ENCODE peak calls at places on chromosome 1, in six cellular contexts. Z is CD8-positive, alpha-beta T cell; F is HEK293T; E is aorta; R is stimulated activated CD8-positive, alpha-beta memory T cell treated with anti-CD3 and anti-CD28 coated beads, Interleukin-15, amount 100 ng/mL, for 24 hours; P is NCI-H1417. M is an unnamed sample.

GRCh38 chr1:15489052-15489736 is 13.3 kb downstream of the CELA2B start:
- DNase-seq in R (no peak), F (no peak), Z (no peak), E (no peak), P (peak; percentile 60), M (no peak)

GRCh38 chr1:222546091-222546490 is 1.8 kb downstream of the HHIPL2 start:
- DNase-seq in R (no peak), P (no peak), E (no peak), F (no peak), Z (no peak), M (no peak)

GRCh38 chr1:184504012-184504694 is 117.3 kb downstream of the C1orf21 start:
- DNase-seq in P (no peak), Z (no peak), E (no peak), R (no peak), F (no peak), M (no peak)

GRCh38 chr1:228407118-228408040 is 744 bp upstream of the TRIM11 start:
- DNase-seq in F (no peak), R (no peak), P (no peak), Z (no peak), E (no peak), M (no peak)

GRCh38 chr1:63690966-63691365 is 82.9 kb upstream of the ROR1 start:
- DNase-seq in R (no peak), Z (no peak), F (no peak), P (no peak), E (no peak), M (no peak)

GRCh38 chr1:6909857-6910256 is 124.6 kb downstream of the CAMTA1 start:
- DNase-seq in F (no peak), R (no peak), P (no peak), E (no peak), Z (no peak), M (no peak)

GRCh38 chr1:113811353-113811887 is 856 bp downstream of the RSBN1 start:
- DNase-seq in R (peak; percentile 17), P (peak; percentile 33), F (peak; percentile 10), Z (no peak), E (peak; percentile 88), M (peak; percentile 54)

GRCh38 chr1:18996548-18997177 is 40.2 kb upstream of the IFFO2 start:
- DNase-seq in P (no peak), Z (no peak), E (no peak), F (no peak), R (no peak), M (no peak)

GRCh38 chr1:5909576-5910275 is 82.5 kb downstream of the NPHP4 start:
- DNase-seq in R (no peak), P (no peak), E (peak; percentile 61), Z (no peak), F (no peak), M (no peak)

GRCh38 chr1:96329121-96329520 is 392.5 kb upstream of the PTBP2 start:
- DNase-seq in E (no peak), F (no peak), R (no peak), P (no peak), Z (no peak), M (no peak)

GRCh38 chr1:164562947-164563346 is 4.0 kb downstream of the PBX1 start:
- DNase-seq in F (no peak), Z (no peak), E (no peak), P (no peak), R (no peak), M (no peak)

M was measured in KG1.